ENCODE peak calls at places on chromosome 19, in ten cellular contexts. G, U, X, S, R, I, A, N, Y and O are unnamed samples.

GRCh38 chr19:58551577-58552471 is 3.1 kb downstream of the CHMP2A start:
- DNase-seq in G (no peak), N (no peak), R (no peak), I (no peak), X (no peak), S (no peak), A (no peak), Y (no peak), U (no peak), O (no peak)

GRCh38 chr19:2627319-2627829 is 75.1 kb downstream of the GNG7 start:
- DNase-seq in R (no peak), I (peak), S (peak), N (no peak), A (no peak), Y (peak), U (no peak), G (no peak), X (peak), O (no peak)

GRCh38 chr19:4523306-4524110 is 5.2 kb upstream of the PLIN4 start:
- DNase-seq in X (peak), G (peak), I (no peak), R (peak), Y (no peak), S (peak), A (no peak), N (no peak), U (no peak), O (peak)

GRCh38 chr19:10136936-10137335 is 17.2 kb upstream of the EIF3G start:
- DNase-seq in X (no peak), N (no peak), S (no peak), R (no peak), A (no peak), U (no peak), G (no peak), Y (no peak), I (no peak), O (no peak)

GRCh38 chr19:6894313-6894712 is 6.9 kb downstream of the ADGRE1 start:
- DNase-seq in A (no peak), Y (no peak), I (no peak), X (no peak), G (no peak), R (no peak), U (no peak), N (no peak), S (no peak), O (no peak)

GRCh38 chr19:57103573-57104277 is 16.1 kb upstream of the USP29 start:
- DNase-seq in R (peak), G (no peak), S (peak), A (peak), Y (peak), U (peak), I (peak), N (peak), X (peak), O (peak)

GRCh38 chr19:33720155-33720493 is 76.5 kb upstream of the KCTD15 start:
- DNase-seq in I (no peak), Y (no peak), S (no peak), A (no peak), N (no peak), G (no peak), U (no peak), R (no peak), X (no peak), O (no peak)

GRCh38 chr19:2385053-2385721 is 25.1 kb downstream of the TMPRSS9 start:
- DNase-seq in N (no peak), X (peak), S (peak), R (no peak), U (no peak), A (no peak), Y (no peak), G (no peak), I (peak), O (peak)

GRCh38 chr19:12666305-12667048 is at the start of the genes MAN2B1 and WDR83:
- DNase-seq in N (peak), U (peak), R (peak), G (peak), A (peak), I (peak), S (peak), X (peak), Y (peak), O (peak)